ENCODE peak calls at places on chromosomes 1 and 21, in four cellular contexts. One of them, this sample, is unnamed.

GRCh38 chr1:228459091-228459993 is 27.8 kb upstream of the RNF187 start:
- DNase-seq in HS-5: peak
- DNase-seq in astrocyte of the spinal cord: peak
- DNase-seq in AG09319: peak
- DNase-seq in this sample: peak

GRCh38 chr1:112527266-112528010 is 18.7 kb downstream of the WNT2B start:
- DNase-seq in HS-5: no peak
- DNase-seq in astrocyte of the spinal cord: peak
- DNase-seq in AG09319: no peak
- DNase-seq in this sample: no peak

GRCh38 chr21:35904995-35905972 is 155.0 kb downstream of the SETD4 start:
- DNase-seq in HS-5: no peak
- DNase-seq in astrocyte of the spinal cord: no peak
- DNase-seq in AG09319: no peak
- DNase-seq in this sample: no peak

GRCh38 chr1:24547195-24547594 is 8.7 kb upstream of the NCMAP start:
- DNase-seq in HS-5: no peak
- DNase-seq in astrocyte of the spinal cord: no peak
- DNase-seq in AG09319: no peak
- DNase-seq in this sample: no peak

GRCh38 chr1:27527223-27527856 is 37.4 kb upstream of the WASF2 start:
- DNase-seq in HS-5: no peak
- DNase-seq in astrocyte of the spinal cord: peak
- DNase-seq in AG09319: no peak
- DNase-seq in this sample: no peak

GRCh38 chr1:29519733-29520132 is 283.4 kb downstream of the PTPRU start:
- DNase-seq in HS-5: no peak
- DNase-seq in astrocyte of the spinal cord: peak
- DNase-seq in AG09319: no peak
- DNase-seq in this sample: no peak

GRCh38 chr1:17941396-17941795 is 166.2 kb upstream of the IGSF21 start:
- DNase-seq in HS-5: no peak
- DNase-seq in astrocyte of the spinal cord: no peak
- DNase-seq in AG09319: no peak
- DNase-seq in this sample: no peak

GRCh38 chr21:42102063-42102462 is 30.9 kb downstream of the UMODL1 start:
- DNase-seq in HS-5: no peak
- DNase-seq in astrocyte of the spinal cord: no peak
- DNase-seq in AG09319: no peak
- DNase-seq in this sample: no peak

GRCh38 chr1:238681021-238681420 is 705.3 kb upstream of the CHRM3 start:
- DNase-seq in HS-5: peak
- DNase-seq in astrocyte of the spinal cord: peak
- DNase-seq in AG09319: no peak
- DNase-seq in this sample: no peak